ENCODE peak calls at places on chromosome X, in six cellular contexts. Y is astrocyte of the spinal cord, H is progenitor cell of endocrine pancreas, B is T-helper 9 cell, G is NCI-H1417, U is left cardiac atrium. J is an unnamed sample.

GRCh38 chrX:77493677-77494553 is 46.7 kb downstream of the FGF16 start:
- DNase-seq in Y (peak), H (peak), B (no peak), G (peak), U (no peak), J (peak)

GRCh38 chrX:131068945-131069719 is 11.0 kb downstream of the ARHGAP36 start:
- DNase-seq in Y (no peak), H (peak), B (no peak), G (peak), U (no peak), J (peak)

GRCh38 chrX:41518127-41518840 is 71.1 kb downstream of the NYX start:
- DNase-seq in Y (no peak), H (no peak), B (no peak), G (no peak), U (no peak), J (no peak)

GRCh38 chrX:131874300-131874699 is 148.8 kb upstream of the STK26 start:
- DNase-seq in Y (no peak), H (no peak), B (no peak), G (no peak), U (no peak), J (no peak)

GRCh38 chrX:9807355-9808182 is 21.3 kb downstream of the SHROOM2 start:
- DNase-seq in Y (no peak), H (no peak), B (no peak), G (no peak), U (no peak), J (no peak)

GRCh38 chrX:74304016-74304415 is at the start of gene ZCCHC13:
- DNase-seq in Y (no peak), H (no peak), B (no peak), G (no peak), U (no peak), J (no peak)

GRCh38 chrX:136268051-136269048 is 17.1 kb upstream of the MAP7D3 start:
- DNase-seq in Y (peak), H (no peak), B (peak), G (peak), U (no peak), J (peak)

GRCh38 chrX:139642241-139642927 is 65.6 kb downstream of the MCF2 start:
- DNase-seq in Y (peak), H (no peak), B (no peak), G (no peak), U (no peak), J (no peak)

GRCh38 chrX:2662586-2662985 is 28.5 kb upstream of the CD99 start:
- DNase-seq in Y (no peak), H (no peak), B (no peak), G (no peak), U (no peak), J (no peak)

GRCh38 chrX:43741843-43742573 is 85.9 kb downstream of the MAOA start:
- DNase-seq in Y (peak), H (no peak), B (no peak), G (no peak), U (peak), J (peak)

GRCh38 chrX:106894978-106895452 is 8.1 kb downstream of the RIPPLY1 start:
- DNase-seq in Y (peak), H (no peak), B (no peak), G (no peak), U (peak), J (peak)

GRCh38 chrX:134761788-134762187 is 103.5 kb upstream of the PLAC1 start:
- DNase-seq in Y (no peak), H (no peak), B (no peak), G (peak), U (no peak), J (peak)

GRCh38 chrX:119181491-119181890 is 53.9 kb upstream of the KIAA1210 start:
- DNase-seq in Y (no peak), H (no peak), B (no peak), G (no peak), U (no peak), J (peak)

GRCh38 chrX:132480581-132481203 is 8.1 kb downstream of the MBNL3 start:
- DNase-seq in Y (peak), H (no peak), B (peak), G (peak), U (no peak), J (peak)

GRCh38 chrX:149531599-149531998 is 9.2 kb upstream of the EOLA1 start:
- DNase-seq in Y (no peak), H (no peak), B (no peak), G (no peak), U (no peak), J (no peak)

GRCh38 chrX:153971632-153972367 is at the start of gene HCFC1:
- DNase-seq in Y (peak), H (peak), B (peak), G (peak), U (peak), J (peak)

GRCh38 chrX:3476973-3477372 is 130.5 kb upstream of the MXRA5 start:
- DNase-seq in Y (no peak), H (no peak), B (no peak), G (no peak), U (no peak), J (no peak)

GRCh38 chrX:13647709-13648212 is 5.2 kb upstream of the TCEANC start:
- DNase-seq in Y (peak), H (no peak), B (peak), G (peak), U (peak), J (no peak)

GRCh38 chrX:154544885-154545284 is 1.8 kb downstream of the G6PD start:
- DNase-seq in Y (no peak), H (no peak), B (no peak), G (no peak), U (peak), J (no peak)

GRCh38 chrX:48695524-48695875 is 1.0 kb upstream of the SUV39H1 start:
- DNase-seq in Y (no peak), H (no peak), B (no peak), G (peak), U (no peak), J (peak)

GRCh38 chrX:56763556-56764152 is 34.6 kb downstream of the NBDY start:
- DNase-seq in Y (peak), H (no peak), B (peak), G (no peak), U (peak), J (no peak)

GRCh38 chrX:105822138-105823091 is at the start of gene NRK:
- DNase-seq in Y (peak), H (peak), B (no peak), G (no peak), U (peak), J (no peak)

GRCh38 chrX:15680401-15680800 is 15.8 kb upstream of the CLTRN start:
- DNase-seq in Y (peak), H (no peak), B (no peak), G (no peak), U (no peak), J (peak)

GRCh38 chrX:154367474-154368308 is 6.7 kb downstream of the FLNA start:
- DNase-seq in Y (no peak), H (no peak), B (no peak), G (no peak), U (no peak), J (no peak)

J was measured in ELR.